ENCODE peak calls at places on chromosomes 6 and 20, in ten cellular contexts. One of them, this sample, is unnamed.

GRCh38 chr6:80771941-80772340 is 665.5 kb downstream of the BCKDHB start:
- DNase-seq in A673: peak; percentile 55
- DNase-seq in heart left ventricle: no peak
- DNase-seq in ovary: no peak
- DNase-seq in tibial nerve: no peak
- DNase-seq in foreskin fibroblast: peak; percentile 53
- DNase-seq in PC-3: peak; percentile 30
- DNase-seq in lung: no peak
- DNase-seq in endothelial cell: peak; percentile 49
- DNase-seq in neural crest cell: peak; percentile 14
- DNase-seq in this sample: no peak

GRCh38 chr6:83815631-83816030 is 37.5 kb upstream of the RIPPLY2 start:
- DNase-seq in A673: peak; percentile 83
- DNase-seq in heart left ventricle: no peak
- DNase-seq in ovary: no peak
- DNase-seq in tibial nerve: no peak
- DNase-seq in foreskin fibroblast: peak; percentile 4
- DNase-seq in PC-3: peak; percentile 56
- DNase-seq in lung: no peak
- DNase-seq in endothelial cell: no peak
- DNase-seq in neural crest cell: no peak
- DNase-seq in this sample: no peak

GRCh38 chr6:40936810-40937209 is 102.2 kb downstream of the UNC5CL start:
- DNase-seq in A673: peak; percentile 85
- DNase-seq in heart left ventricle: no peak
- DNase-seq in ovary: no peak
- DNase-seq in tibial nerve: no peak
- DNase-seq in foreskin fibroblast: peak; percentile 78
- DNase-seq in PC-3: peak; percentile 71
- DNase-seq in lung: no peak
- DNase-seq in endothelial cell: no peak
- DNase-seq in neural crest cell: no peak
- DNase-seq in this sample: no peak

GRCh38 chr20:22779878-22780277 is 195.5 kb upstream of the FOXA2 start:
- DNase-seq in A673: no peak
- DNase-seq in heart left ventricle: no peak
- DNase-seq in ovary: no peak
- DNase-seq in tibial nerve: no peak
- DNase-seq in foreskin fibroblast: no peak
- DNase-seq in PC-3: no peak
- DNase-seq in lung: no peak
- DNase-seq in endothelial cell: no peak
- DNase-seq in neural crest cell: no peak
- DNase-seq in this sample: no peak

GRCh38 chr20:53149184-53149651 is 177.1 kb downstream of the TSHZ2 start:
- DNase-seq in A673: peak; percentile 97
- DNase-seq in heart left ventricle: no peak
- DNase-seq in ovary: no peak
- DNase-seq in tibial nerve: no peak
- DNase-seq in foreskin fibroblast: no peak
- DNase-seq in PC-3: no peak
- DNase-seq in lung: no peak
- DNase-seq in endothelial cell: no peak
- DNase-seq in neural crest cell: no peak
- DNase-seq in this sample: no peak

GRCh38 chr6:18053555-18054445 is 66.4 kb upstream of the KIF13A start:
- DNase-seq in A673: no peak
- DNase-seq in heart left ventricle: no peak
- DNase-seq in ovary: no peak
- DNase-seq in tibial nerve: no peak
- DNase-seq in foreskin fibroblast: peak; percentile 54
- DNase-seq in PC-3: peak; percentile 8
- DNase-seq in lung: no peak
- DNase-seq in endothelial cell: no peak
- DNase-seq in neural crest cell: no peak
- DNase-seq in this sample: no peak

GRCh38 chr20:61442075-61442670 is 190.1 kb downstream of the CDH4 start:
- DNase-seq in A673: no peak
- DNase-seq in heart left ventricle: no peak
- DNase-seq in ovary: no peak
- DNase-seq in tibial nerve: no peak
- DNase-seq in foreskin fibroblast: no peak
- DNase-seq in PC-3: no peak
- DNase-seq in lung: no peak
- DNase-seq in endothelial cell: no peak
- DNase-seq in neural crest cell: no peak
- DNase-seq in this sample: no peak

GRCh38 chr6:139628220-139628619 is 253.8 kb upstream of the CITED2 start:
- DNase-seq in A673: no peak
- DNase-seq in heart left ventricle: no peak
- DNase-seq in ovary: no peak
- DNase-seq in tibial nerve: no peak
- DNase-seq in foreskin fibroblast: no peak
- DNase-seq in PC-3: no peak
- DNase-seq in lung: no peak
- DNase-seq in endothelial cell: no peak
- DNase-seq in neural crest cell: no peak
- DNase-seq in this sample: no peak

GRCh38 chr6:85421963-85422362 is 27.9 kb upstream of the NT5E start:
- DNase-seq in A673: no peak
- DNase-seq in heart left ventricle: no peak
- DNase-seq in ovary: no peak
- DNase-seq in tibial nerve: no peak
- DNase-seq in foreskin fibroblast: peak; percentile 28
- DNase-seq in PC-3: no peak
- DNase-seq in lung: no peak
- DNase-seq in endothelial cell: no peak
- DNase-seq in neural crest cell: no peak
- DNase-seq in this sample: no peak

GRCh38 chr6:138401960-138402832 is 1.8 kb upstream of the HEBP2 start:
- DNase-seq in A673: no peak
- DNase-seq in heart left ventricle: no peak
- DNase-seq in ovary: no peak
- DNase-seq in tibial nerve: no peak
- DNase-seq in foreskin fibroblast: no peak
- DNase-seq in PC-3: no peak
- DNase-seq in lung: no peak
- DNase-seq in endothelial cell: no peak
- DNase-seq in neural crest cell: no peak
- DNase-seq in this sample: no peak

GRCh38 chr6:36590237-36590636 is 3.9 kb upstream of the SRSF3 start:
- DNase-seq in A673: no peak
- DNase-seq in heart left ventricle: no peak
- DNase-seq in ovary: no peak
- DNase-seq in tibial nerve: no peak
- DNase-seq in foreskin fibroblast: peak; percentile 89
- DNase-seq in PC-3: peak; percentile 74
- DNase-seq in lung: no peak
- DNase-seq in endothelial cell: no peak
- DNase-seq in neural crest cell: no peak
- DNase-seq in this sample: no peak

GRCh38 chr20:3777726-3778629 is 3.3 kb downstream of the SPEF1 start:
- DNase-seq in A673: peak; percentile 79
- DNase-seq in heart left ventricle: peak; percentile 80
- DNase-seq in ovary: peak; percentile 72
- DNase-seq in tibial nerve: no peak
- DNase-seq in foreskin fibroblast: peak; percentile 84
- DNase-seq in PC-3: peak; percentile 24
- DNase-seq in lung: peak; percentile 67
- DNase-seq in endothelial cell: peak; percentile 35
- DNase-seq in neural crest cell: peak; percentile 37
- DNase-seq in this sample: no peak
- TF ChIP-seq CTCF in A673: no peak
- TF ChIP-seq CTCF in heart left ventricle: no peak
- TF ChIP-seq CTCF in ovary: no peak
- TF ChIP-seq CTCF in tibial nerve: no peak
- TF ChIP-seq CTCF in foreskin fibroblast: no peak
- TF ChIP-seq CTCF in PC-3: no peak
- TF ChIP-seq CTCF in lung: no peak
- TF ChIP-seq CTCF in endothelial cell: no peak
- TF ChIP-seq CTCF in neural crest cell: no peak
- TF ChIP-seq CTCF in this sample: no peak

GRCh38 chr6:106995640-106996039 is 21.1 kb upstream of the CD24 start:
- DNase-seq in A673: no peak
- DNase-seq in heart left ventricle: no peak
- DNase-seq in ovary: no peak
- DNase-seq in tibial nerve: no peak
- DNase-seq in foreskin fibroblast: no peak
- DNase-seq in PC-3: no peak
- DNase-seq in lung: no peak
- DNase-seq in endothelial cell: no peak
- DNase-seq in neural crest cell: no peak
- DNase-seq in this sample: no peak

DNA sequence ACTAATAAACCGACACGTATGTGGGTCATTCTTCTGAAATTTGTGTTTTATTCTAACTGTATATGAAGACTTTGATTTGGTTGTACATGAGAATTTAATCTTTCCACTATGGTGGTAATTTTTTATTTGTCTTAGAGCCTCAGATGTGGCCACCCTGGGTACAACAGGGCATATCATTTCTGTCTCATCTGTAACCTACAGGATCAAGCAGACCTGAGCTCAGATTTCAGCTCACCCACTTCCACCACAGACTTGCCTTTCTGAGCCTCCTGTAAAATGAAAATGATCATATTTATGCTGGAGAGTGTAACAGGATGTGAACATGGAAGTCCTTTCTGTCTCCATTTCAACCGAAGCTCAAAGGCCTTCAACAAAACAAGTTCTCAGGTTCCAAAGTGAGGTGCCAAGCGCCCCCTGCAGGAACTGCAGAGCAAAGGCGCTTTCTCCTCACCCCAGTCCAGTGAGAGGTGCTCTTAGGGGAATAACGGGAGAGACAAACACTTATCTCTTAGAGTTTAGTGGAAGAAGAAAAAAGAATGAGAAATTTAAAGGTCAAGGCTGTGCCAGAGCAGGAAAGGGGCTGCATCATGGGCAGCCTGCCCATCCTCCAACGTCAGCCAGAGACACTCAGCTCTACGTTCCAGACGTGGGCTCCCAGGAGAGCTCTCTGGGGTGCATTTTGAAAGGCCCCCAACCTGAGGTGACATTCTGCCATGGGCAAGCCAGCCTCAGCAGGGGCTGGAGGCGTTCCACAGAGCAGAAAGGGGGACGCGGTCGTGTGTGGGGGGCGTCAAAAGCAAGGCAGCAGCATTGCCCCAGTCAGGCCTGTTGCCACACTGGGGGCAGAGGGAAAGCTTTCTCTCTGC is 23.1 kb upstream of the CD24 start:
- DNase-seq in A673: peak; percentile 77
- DNase-seq in heart left ventricle: no peak
- DNase-seq in ovary: peak; percentile 26
- DNase-seq in tibial nerve: no peak
- DNase-seq in foreskin fibroblast: peak; percentile 73
- DNase-seq in PC-3: peak; percentile 61
- DNase-seq in lung: peak; percentile 35
- DNase-seq in endothelial cell: peak; percentile 73
- DNase-seq in neural crest cell: peak; percentile 73
- DNase-seq in this sample: no peak
- TF ChIP-seq CTCF in A673: peak; percentile 97
- TF ChIP-seq CTCF in heart left ventricle: peak; percentile 35
- TF ChIP-seq CTCF in ovary: no peak
- TF ChIP-seq CTCF in tibial nerve: peak; percentile 36
- TF ChIP-seq CTCF in foreskin fibroblast: peak; percentile 96
- TF ChIP-seq CTCF in PC-3: peak; percentile 90
- TF ChIP-seq CTCF in lung: peak; percentile 30
- TF ChIP-seq CTCF in endothelial cell: peak; percentile 84
- TF ChIP-seq CTCF in neural crest cell: peak; percentile 88
- TF ChIP-seq CTCF in this sample: peak; percentile 41

DNA sequence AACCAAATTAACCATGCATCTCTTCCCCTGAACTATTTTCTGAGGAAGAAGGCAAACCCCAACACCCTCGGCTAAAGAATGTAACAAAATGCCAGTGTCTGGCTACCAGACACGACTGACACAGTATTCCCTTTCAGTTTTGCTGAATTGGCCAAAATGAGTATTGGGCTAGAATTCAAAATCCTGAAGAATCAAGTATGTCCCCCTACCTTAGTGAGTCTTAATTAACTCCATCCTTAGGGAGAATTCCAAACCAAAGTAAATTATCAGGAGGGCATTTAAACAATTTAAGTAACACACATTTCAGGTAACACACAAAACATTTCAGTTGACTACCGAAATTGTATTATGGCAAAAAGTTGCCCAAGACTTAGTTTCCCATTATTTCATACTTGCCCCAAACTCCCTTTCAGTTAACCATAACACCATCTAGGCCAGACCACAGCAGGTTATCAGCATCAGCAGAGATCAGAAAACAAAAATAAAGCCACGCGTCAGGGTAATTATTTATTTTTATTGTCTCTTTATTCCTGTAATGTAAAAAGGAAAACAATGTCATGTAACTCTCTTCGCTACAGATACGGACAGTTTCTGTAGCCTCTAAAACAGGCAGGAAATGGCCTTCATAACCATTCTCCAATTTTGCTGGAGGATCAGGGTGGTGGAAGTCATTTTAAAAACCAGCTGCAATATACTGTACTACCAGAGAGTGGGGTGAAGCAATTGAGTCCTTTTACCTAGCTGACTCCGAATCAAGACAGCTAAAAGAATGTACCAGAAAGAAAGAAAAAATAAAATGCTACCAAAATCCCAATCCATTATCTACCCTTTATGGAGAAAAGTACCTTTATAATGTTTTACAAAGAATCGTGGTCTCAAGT is 1.9 kb downstream of the SNX5 start:
- DNase-seq in A673: no peak
- DNase-seq in heart left ventricle: no peak
- DNase-seq in ovary: no peak
- DNase-seq in tibial nerve: no peak
- DNase-seq in foreskin fibroblast: peak; percentile 55
- DNase-seq in PC-3: peak; percentile 51
- DNase-seq in lung: no peak
- DNase-seq in endothelial cell: no peak
- DNase-seq in neural crest cell: no peak
- DNase-seq in this sample: no peak
- TF ChIP-seq CTCF in A673: no peak
- TF ChIP-seq CTCF in heart left ventricle: no peak
- TF ChIP-seq CTCF in ovary: peak; percentile 11
- TF ChIP-seq CTCF in tibial nerve: peak; percentile 13
- TF ChIP-seq CTCF in foreskin fibroblast: peak; percentile 11
- TF ChIP-seq CTCF in PC-3: no peak
- TF ChIP-seq CTCF in lung: no peak
- TF ChIP-seq CTCF in endothelial cell: no peak
- TF ChIP-seq CTCF in neural crest cell: peak; percentile 49
- TF ChIP-seq CTCF in this sample: peak; percentile 25

DNA sequence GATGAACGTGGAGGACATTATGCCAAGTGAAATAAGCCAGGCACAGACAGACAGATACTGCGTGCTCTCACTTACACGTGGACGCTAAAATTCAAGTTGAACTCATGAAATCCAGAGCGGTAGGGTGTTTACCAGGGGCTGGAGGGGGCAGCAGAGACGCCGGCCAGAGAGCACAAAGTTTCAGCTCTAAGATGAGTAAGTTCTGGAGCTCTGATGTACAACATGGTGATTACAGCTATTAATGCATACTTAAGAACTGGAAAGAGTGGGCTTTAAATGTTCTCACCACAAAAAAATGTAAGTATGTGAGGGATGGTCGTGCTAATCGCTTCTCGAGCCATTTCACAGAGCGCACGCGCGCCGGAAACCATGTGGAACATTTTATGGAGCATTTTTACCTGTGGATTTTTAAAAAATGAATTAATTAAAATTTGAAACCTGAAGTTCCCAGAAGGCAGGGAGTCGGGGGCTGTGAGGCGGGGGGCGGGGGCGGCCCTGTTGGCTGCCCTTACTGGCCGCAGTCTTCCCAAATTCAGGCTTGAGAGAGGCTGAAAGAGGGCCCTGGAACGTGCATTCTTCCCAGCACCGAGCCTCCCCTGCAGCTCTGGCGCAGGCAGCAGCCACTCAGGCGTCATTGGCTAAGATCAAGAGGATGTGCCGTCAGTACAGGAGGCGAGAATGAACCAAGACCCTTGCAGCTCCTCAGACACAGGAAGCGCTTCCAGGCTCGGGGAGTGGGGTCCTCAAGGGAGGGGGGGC is 8.6 kb upstream of the SLCO4A1 start:
- DNase-seq in A673: no peak
- DNase-seq in heart left ventricle: no peak
- DNase-seq in ovary: no peak
- DNase-seq in tibial nerve: no peak
- DNase-seq in foreskin fibroblast: no peak
- DNase-seq in PC-3: no peak
- DNase-seq in lung: no peak
- DNase-seq in endothelial cell: no peak
- DNase-seq in neural crest cell: no peak
- DNase-seq in this sample: no peak
- TF ChIP-seq CTCF in A673: no peak
- TF ChIP-seq CTCF in heart left ventricle: no peak
- TF ChIP-seq CTCF in ovary: no peak
- TF ChIP-seq CTCF in tibial nerve: no peak
- TF ChIP-seq CTCF in foreskin fibroblast: no peak
- TF ChIP-seq CTCF in PC-3: no peak
- TF ChIP-seq CTCF in lung: no peak
- TF ChIP-seq CTCF in endothelial cell: no peak
- TF ChIP-seq CTCF in neural crest cell: no peak
- TF ChIP-seq CTCF in this sample: no peak

This sample was measured in breast epithelium.